ENCODE peak calls at places on chromosome 15, in six cellular contexts. S is HCT116; Y is kidney; H is heart left ventricle; M is gastrocnemius medialis; V is CD8-positive, alpha-beta memory T cell. U is an unnamed sample.
A peak's percentile ranks its signal among the peaks of the same experiment; 100 is the strongest.

GRCh38 chr15:25671132-25671531 is 192.0 kb downstream of the ATP10A start:
- DNase-seq in S (no peak), Y (no peak), H (no peak), M (peak; percentile 77), V (no peak), U (peak; percentile 55)

GRCh38 chr15:93980149-93980911 is 251.0 kb upstream of the MCTP2 start:
- DNase-seq in S (no peak), Y (no peak), H (no peak), M (no peak), V (no peak), U (no peak)

GRCh38 chr15:62648954-62649353 is 393.6 kb upstream of the TPM1 start:
- DNase-seq in S (peak; percentile 18), Y (no peak), H (no peak), M (no peak), V (no peak), U (no peak)

GRCh38 chr15:51869074-51869425 is 39.6 kb downstream of the TMOD3 start:
- DNase-seq in S (peak; percentile 85), Y (no peak), H (no peak), M (no peak), V (no peak), U (no peak)

GRCh38 chr15:29959384-29960137 is 123.2 kb upstream of the GOLGA8J start:
- DNase-seq in S (no peak), Y (no peak), H (no peak), M (no peak), V (no peak), U (no peak)

GRCh38 chr15:101180620-101181307 is 71.1 kb downstream of the CHSY1 start:
- DNase-seq in S (no peak), Y (no peak), H (no peak), M (no peak), V (no peak), U (no peak)

GRCh38 chr15:77032647-77033416 is 37.9 kb downstream of the PSTPIP1 start:
- DNase-seq in S (no peak), Y (peak; percentile 49), H (peak; percentile 46), M (no peak), V (no peak), U (no peak)

GRCh38 chr15:63046927-63047760 is 4.6 kb downstream of the TPM1 start:
- DNase-seq in S (no peak), Y (no peak), H (no peak), M (no peak), V (no peak), U (no peak)

GRCh38 chr15:100030586-100031249 is 297.5 kb upstream of the LYSMD4 start:
- DNase-seq in S (no peak), Y (no peak), H (no peak), M (no peak), V (no peak), U (no peak)

GRCh38 chr15:66452971-66453580 is 44.5 kb downstream of the SNAPC5 start:
- DNase-seq in S (no peak), Y (no peak), H (no peak), M (peak; percentile 6), V (no peak), U (no peak)

GRCh38 chr15:40894689-40895308 is 549 bp downstream of the VPS18 start:
- DNase-seq in S (peak; percentile 60), Y (peak; percentile 90), H (peak; percentile 72), M (no peak), V (peak; percentile 53), U (no peak)

GRCh38 chr15:74156678-74157411 is 16.7 kb upstream of the ISLR start:
- DNase-seq in S (no peak), Y (no peak), H (no peak), M (no peak), V (no peak), U (no peak)

GRCh38 chr15:99466701-99467337 is 99.0 kb upstream of the MEF2A start:
- DNase-seq in S (no peak), Y (no peak), H (no peak), M (no peak), V (no peak), U (no peak)

GRCh38 chr15:31471731-31472430 is 145.2 kb downstream of the KLF13 start:
- DNase-seq in S (no peak), Y (no peak), H (no peak), M (no peak), V (no peak), U (no peak)

GRCh38 chr15:63752075-63752684 is 81.6 kb downstream of the HERC1 start:
- DNase-seq in S (peak; percentile 60), Y (no peak), H (no peak), M (no peak), V (no peak), U (peak; percentile 5)

GRCh38 chr15:67879440-67880129 is 39.7 kb upstream of the RNU6-1 start:
- DNase-seq in S (no peak), Y (no peak), H (no peak), M (no peak), V (no peak), U (no peak)

GRCh38 chr15:38577405-38577987 is 12.9 kb upstream of the RASGRP1 start:
- DNase-seq in S (no peak), Y (no peak), H (no peak), M (no peak), V (no peak), U (no peak)

GRCh38 chr15:83559310-83559966 is 94.5 kb upstream of the ADAMTSL3 start:
- DNase-seq in S (peak; percentile 60), Y (no peak), H (no peak), M (no peak), V (no peak), U (no peak)

GRCh38 chr15:44568338-44568737 is 31.4 kb downstream of the EIF3J start:
- DNase-seq in S (no peak), Y (no peak), H (no peak), M (no peak), V (no peak), U (no peak)

GRCh38 chr15:100790786-100791265 is 88.8 kb upstream of the ALDH1A3 start:
- DNase-seq in S (no peak), Y (no peak), H (no peak), M (no peak), V (no peak), U (no peak)

GRCh38 chr15:79932447-79932846 is 35.6 kb upstream of the MTHFS start:
- DNase-seq in S (no peak), Y (no peak), H (no peak), M (no peak), V (no peak), U (no peak)

GRCh38 chr15:36653851-36654250 is 74.4 kb downstream of the CDIN1 start:
- DNase-seq in S (no peak), Y (no peak), H (no peak), M (no peak), V (no peak), U (no peak)
- H3K4me3 ChIP-seq in S (no peak overlapping the region), Y (no peak overlapping the region), H (no peak overlapping the region), M (no peak overlapping the region), V (no peak overlapping the region), U (no peak overlapping the region)

DNA sequence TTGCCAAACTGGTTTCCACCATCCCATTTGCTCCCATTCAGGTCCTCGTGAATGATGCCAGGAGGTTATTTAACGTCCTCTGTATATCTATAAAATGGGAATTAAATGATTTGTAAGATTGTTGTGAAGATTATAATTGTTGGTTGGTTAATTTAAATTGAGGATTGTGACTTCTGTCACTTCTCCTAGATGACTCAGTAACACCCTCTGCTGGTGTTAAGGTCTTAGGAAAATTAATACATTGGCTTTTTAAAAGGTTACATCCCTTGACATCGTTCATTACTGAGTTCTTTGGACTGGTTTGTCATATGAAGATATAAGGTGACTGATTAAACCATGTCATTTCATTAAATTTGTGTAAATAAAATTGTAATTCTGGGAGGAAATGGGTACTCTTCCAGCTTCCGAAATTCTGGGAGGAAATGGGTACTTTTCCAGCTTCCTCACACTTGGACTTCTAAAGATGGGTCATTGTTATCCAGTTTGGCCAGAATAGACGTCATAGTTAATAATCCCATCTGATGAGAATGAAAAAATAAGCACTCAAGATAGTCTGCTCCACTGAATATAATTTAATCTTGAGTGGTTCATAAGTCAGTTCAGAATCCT is 33.3 kb upstream of the PAQR5 start:
- DNase-seq in S (peak; percentile 34), Y (no peak), H (no peak), M (no peak), V (no peak), U (no peak)
- H3K4me1 ChIP-seq in S (no peaks in the 10 kb centered on the region), Y (no peaks in the 10 kb centered on the region), H (no peaks in the 10 kb centered on the region), M (no peaks in the 10 kb centered on the region), V (no peaks in the 10 kb centered on the region), U (no peaks in the 10 kb centered on the region)

DNA sequence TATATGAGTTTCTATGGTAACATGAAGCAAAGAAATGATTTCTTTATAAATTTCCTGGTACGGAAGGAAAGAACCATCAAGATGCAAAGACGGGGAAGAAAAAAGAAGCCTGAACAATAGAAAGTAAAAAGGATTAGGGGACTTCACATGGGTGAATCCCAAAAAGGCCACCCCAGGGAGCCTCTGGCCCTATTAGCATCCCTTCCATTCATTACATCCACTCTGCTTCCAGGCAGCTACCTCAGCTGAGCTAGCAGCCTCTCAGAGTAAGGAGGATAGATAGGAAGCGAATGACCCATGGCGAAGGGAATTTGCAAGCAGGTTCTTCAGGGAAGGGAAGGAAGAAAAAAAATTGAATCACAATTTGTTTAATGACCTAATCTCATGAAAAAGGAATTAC is 81.6 kb downstream of the GABRB3 start:
- DNase-seq in S (no peak), Y (no peak), H (no peak), M (no peak), V (no peak), U (no peak)
- H3K27ac ChIP-seq in S (no peak overlapping the region), Y (no peak overlapping the region), H (no peak overlapping the region), M (no peak overlapping the region), V (no peak overlapping the region), U (no peak overlapping the region)

DNA sequence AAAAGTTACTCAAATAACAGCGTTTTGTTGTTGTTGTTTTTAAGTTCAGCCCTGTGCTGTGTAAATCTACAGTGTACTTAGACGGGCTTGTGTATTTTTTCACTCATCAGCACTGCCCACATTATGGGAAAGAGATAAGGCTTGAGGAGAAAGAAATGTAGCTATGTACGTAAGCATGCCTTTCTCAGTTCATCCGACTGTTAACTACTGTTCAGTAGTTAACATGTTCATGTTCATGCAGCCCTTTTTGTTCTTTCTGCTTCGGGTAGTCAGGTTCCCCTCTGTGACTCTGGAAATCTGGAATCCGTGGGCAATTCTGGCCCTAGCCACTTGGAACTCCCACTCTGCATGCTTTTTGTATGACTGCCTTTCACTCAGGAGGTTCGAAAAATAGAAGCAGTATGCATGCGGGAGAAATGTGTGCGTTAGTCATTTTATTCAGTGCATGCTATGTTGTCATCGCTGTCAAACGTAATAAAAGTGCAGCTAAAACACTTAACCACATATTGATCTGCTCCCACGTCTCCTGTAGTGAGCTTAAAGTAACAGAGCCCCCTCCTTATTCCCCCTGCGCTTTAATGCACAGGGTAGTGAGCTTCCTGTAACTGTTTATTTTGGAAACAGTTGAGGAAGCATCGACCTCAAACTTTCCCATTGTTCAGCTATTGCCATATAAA is 283.1 kb upstream of the NR2F2 start:
- DNase-seq in S (no peak), Y (no peak), H (no peak), M (no peak), V (no peak), U (no peak)
- H3K4me3 ChIP-seq in S (no peak overlapping the region), Y (peak overlapping the region; percentile 37), H (no peak overlapping the region), M (no peak overlapping the region), V (no peak overlapping the region), U (peak overlapping the region; percentile 63)

GRCh38 chr15:91865486-91865885 is 12.0 kb downstream of the SLCO3A1 start:
- DNase-seq in S (no peak), Y (no peak), H (no peak), M (no peak), V (no peak), U (no peak)

GRCh38 chr15:91863621-91864255 is 10.2 kb downstream of the SLCO3A1 start:
- DNase-seq in S (no peak), Y (no peak), H (no peak), M (no peak), V (no peak), U (no peak)

GRCh38 chr15:91861223-91861622 is 7.7 kb downstream of the SLCO3A1 start:
- DNase-seq in S (no peak), Y (no peak), H (no peak), M (no peak), V (no peak), U (no peak)

GRCh38 chr15:91864669-91865068 is 11.2 kb downstream of the SLCO3A1 start:
- DNase-seq in S (no peak), Y (no peak), H (no peak), M (no peak), V (peak; percentile 15), U (no peak)

GRCh38 chr15:91862891-91863520 is 9.5 kb downstream of the SLCO3A1 start:
- DNase-seq in S (no peak), Y (no peak), H (no peak), M (no peak), V (no peak), U (no peak)
- H3K4me1 ChIP-seq in S (peaks cover 2% of the 10 kb centered on the region), Y (peaks cover 9% of the 10 kb centered on the region), H (peaks cover 47% of the 10 kb centered on the region), M (peaks cover 44% of the 10 kb centered on the region), V (peaks cover 90% of the 10 kb centered on the region), U (peaks cover 32% of the 10 kb centered on the region)